ENCODE peak calls at places on chromosome 3, in eight cellular contexts. One of them, this sample, is unnamed.

GRCh38 chr3:53807117-53807521 is 39.1 kb downstream of the CHDH start:
- DNase-seq in C1 segment of cervical spinal cord: no peak
- DNase-seq in left cardiac atrium: no peak
- DNase-seq in activated T-cell treated with anti-CD3 and anti-CD28 coated beads, Interleukin-2, amount 50 U/mL, for 4 hours: no peak
- DNase-seq in immature natural killer cell: no peak
- DNase-seq in T-helper 2 cell: no peak
- DNase-seq in GOT3: no peak
- DNase-seq in uterus: no peak
- DNase-seq in this sample: no peak

GRCh38 chr3:189632238-189632637 is 1.0 kb downstream of the TP63 start:
- DNase-seq in C1 segment of cervical spinal cord: no peak
- DNase-seq in left cardiac atrium: no peak
- DNase-seq in activated T-cell treated with anti-CD3 and anti-CD28 coated beads, Interleukin-2, amount 50 U/mL, for 4 hours: no peak
- DNase-seq in immature natural killer cell: no peak
- DNase-seq in T-helper 2 cell: no peak
- DNase-seq in GOT3: no peak
- DNase-seq in uterus: no peak
- DNase-seq in this sample: no peak

GRCh38 chr3:98884675-98885371 is 16.7 kb downstream of the DCBLD2 start:
- DNase-seq in C1 segment of cervical spinal cord: no peak
- DNase-seq in left cardiac atrium: no peak
- DNase-seq in activated T-cell treated with anti-CD3 and anti-CD28 coated beads, Interleukin-2, amount 50 U/mL, for 4 hours: no peak
- DNase-seq in immature natural killer cell: no peak
- DNase-seq in T-helper 2 cell: no peak
- DNase-seq in GOT3: no peak
- DNase-seq in uterus: no peak
- DNase-seq in this sample: peak

GRCh38 chr3:125059488-125060245 is 3.9 kb upstream of the HEG1 start:
- DNase-seq in C1 segment of cervical spinal cord: no peak
- DNase-seq in left cardiac atrium: peak
- DNase-seq in activated T-cell treated with anti-CD3 and anti-CD28 coated beads, Interleukin-2, amount 50 U/mL, for 4 hours: no peak
- DNase-seq in immature natural killer cell: no peak
- DNase-seq in T-helper 2 cell: no peak
- DNase-seq in GOT3: no peak
- DNase-seq in uterus: no peak
- DNase-seq in this sample: no peak

GRCh38 chr3:27617552-27617951 is 104.6 kb downstream of the EOMES start:
- DNase-seq in C1 segment of cervical spinal cord: no peak
- DNase-seq in left cardiac atrium: no peak
- DNase-seq in activated T-cell treated with anti-CD3 and anti-CD28 coated beads, Interleukin-2, amount 50 U/mL, for 4 hours: no peak
- DNase-seq in immature natural killer cell: no peak
- DNase-seq in T-helper 2 cell: no peak
- DNase-seq in GOT3: no peak
- DNase-seq in uterus: no peak
- DNase-seq in this sample: no peak

GRCh38 chr3:53748512-53749271 is 97.5 kb downstream of the CHDH start:
- DNase-seq in C1 segment of cervical spinal cord: no peak
- DNase-seq in left cardiac atrium: no peak
- DNase-seq in activated T-cell treated with anti-CD3 and anti-CD28 coated beads, Interleukin-2, amount 50 U/mL, for 4 hours: no peak
- DNase-seq in immature natural killer cell: no peak
- DNase-seq in T-helper 2 cell: no peak
- DNase-seq in GOT3: no peak
- DNase-seq in uterus: no peak
- DNase-seq in this sample: no peak

GRCh38 chr3:161081675-161082462 is 23.3 kb downstream of the B3GALNT1 start:
- DNase-seq in C1 segment of cervical spinal cord: no peak
- DNase-seq in left cardiac atrium: peak
- DNase-seq in activated T-cell treated with anti-CD3 and anti-CD28 coated beads, Interleukin-2, amount 50 U/mL, for 4 hours: no peak
- DNase-seq in immature natural killer cell: no peak
- DNase-seq in T-helper 2 cell: no peak
- DNase-seq in GOT3: no peak
- DNase-seq in uterus: no peak
- DNase-seq in this sample: peak

GRCh38 chr3:104763007-104763406 is 603.7 kb upstream of the ALCAM start:
- DNase-seq in C1 segment of cervical spinal cord: no peak
- DNase-seq in left cardiac atrium: no peak
- DNase-seq in activated T-cell treated with anti-CD3 and anti-CD28 coated beads, Interleukin-2, amount 50 U/mL, for 4 hours: no peak
- DNase-seq in immature natural killer cell: no peak
- DNase-seq in T-helper 2 cell: no peak
- DNase-seq in GOT3: no peak
- DNase-seq in uterus: no peak
- DNase-seq in this sample: peak

GRCh38 chr3:79167651-79168416 is 600.0 kb downstream of the ROBO1 start:
- DNase-seq in C1 segment of cervical spinal cord: no peak
- DNase-seq in left cardiac atrium: no peak
- DNase-seq in activated T-cell treated with anti-CD3 and anti-CD28 coated beads, Interleukin-2, amount 50 U/mL, for 4 hours: no peak
- DNase-seq in immature natural killer cell: no peak
- DNase-seq in T-helper 2 cell: no peak
- DNase-seq in GOT3: peak
- DNase-seq in uterus: no peak
- DNase-seq in this sample: peak

GRCh38 chr3:184337315-184337714 is at the start of gene FAM131A:
- DNase-seq in C1 segment of cervical spinal cord: peak
- DNase-seq in left cardiac atrium: peak
- DNase-seq in activated T-cell treated with anti-CD3 and anti-CD28 coated beads, Interleukin-2, amount 50 U/mL, for 4 hours: no peak
- DNase-seq in immature natural killer cell: no peak
- DNase-seq in T-helper 2 cell: no peak
- DNase-seq in GOT3: no peak
- DNase-seq in uterus: peak
- DNase-seq in this sample: peak

GRCh38 chr3:108420926-108421325 is 89.5 kb downstream of the MYH15 start:
- DNase-seq in C1 segment of cervical spinal cord: no peak
- DNase-seq in left cardiac atrium: no peak
- DNase-seq in activated T-cell treated with anti-CD3 and anti-CD28 coated beads, Interleukin-2, amount 50 U/mL, for 4 hours: no peak
- DNase-seq in immature natural killer cell: no peak
- DNase-seq in T-helper 2 cell: no peak
- DNase-seq in GOT3: peak
- DNase-seq in uterus: no peak
- DNase-seq in this sample: peak

GRCh38 chr3:168093229-168093628 is 2.5 kb downstream of the GOLIM4 start:
- DNase-seq in C1 segment of cervical spinal cord: no peak
- DNase-seq in left cardiac atrium: no peak
- DNase-seq in activated T-cell treated with anti-CD3 and anti-CD28 coated beads, Interleukin-2, amount 50 U/mL, for 4 hours: no peak
- DNase-seq in immature natural killer cell: no peak
- DNase-seq in T-helper 2 cell: no peak
- DNase-seq in GOT3: no peak
- DNase-seq in uterus: no peak
- DNase-seq in this sample: no peak

GRCh38 chr3:105362021-105362665 is 4.6 kb upstream of the ALCAM start:
- DNase-seq in C1 segment of cervical spinal cord: no peak
- DNase-seq in left cardiac atrium: no peak
- DNase-seq in activated T-cell treated with anti-CD3 and anti-CD28 coated beads, Interleukin-2, amount 50 U/mL, for 4 hours: no peak
- DNase-seq in immature natural killer cell: no peak
- DNase-seq in T-helper 2 cell: no peak
- DNase-seq in GOT3: no peak
- DNase-seq in uterus: no peak
- DNase-seq in this sample: peak